ENCODE peak calls at places on chromosomes 2 and 18, in nine cellular contexts. One of them, this sample, is unnamed.

GRCh38 chr18:76227759-76228158 is 267.3 kb downstream of the ZNF516 start:
- DNase-seq in AG20443: no peak
- DNase-seq in endothelial cell: no peak
- DNase-seq in kidney epithelial cell: no peak
- DNase-seq in AG04450: no peak
- DNase-seq in body of pancreas: no peak
- DNase-seq in naive B cell: no peak
- DNase-seq in T-cell: no peak
- DNase-seq in stimulated activated CD4-positive, alpha-beta T cell treated with anti-CD3 and anti-CD28 coated beads, Interleukin-4, amount 100 ng/mL, for 24 hours: no peak
- DNase-seq in this sample: no peak

GRCh38 chr18:49055787-49056186 is 105.0 kb upstream of the SMAD7 start:
- DNase-seq in AG20443: peak; percentile 79
- DNase-seq in endothelial cell: no peak
- DNase-seq in kidney epithelial cell: no peak
- DNase-seq in AG04450: no peak
- DNase-seq in body of pancreas: no peak
- DNase-seq in naive B cell: peak; percentile 59
- DNase-seq in T-cell: no peak
- DNase-seq in stimulated activated CD4-positive, alpha-beta T cell treated with anti-CD3 and anti-CD28 coated beads, Interleukin-4, amount 100 ng/mL, for 24 hours: peak; percentile 23
- DNase-seq in this sample: peak; percentile 89

GRCh38 chr18:36496022-36496421 is 198.5 kb downstream of the FHOD3 start:
- DNase-seq in AG20443: peak; percentile 32
- DNase-seq in endothelial cell: no peak
- DNase-seq in kidney epithelial cell: no peak
- DNase-seq in AG04450: no peak
- DNase-seq in body of pancreas: no peak
- DNase-seq in naive B cell: no peak
- DNase-seq in T-cell: no peak
- DNase-seq in stimulated activated CD4-positive, alpha-beta T cell treated with anti-CD3 and anti-CD28 coated beads, Interleukin-4, amount 100 ng/mL, for 24 hours: no peak
- DNase-seq in this sample: no peak

GRCh38 chr2:72796766-72797165 is 29.1 kb downstream of the EXOC6B start:
- DNase-seq in AG20443: no peak
- DNase-seq in endothelial cell: no peak
- DNase-seq in kidney epithelial cell: no peak
- DNase-seq in AG04450: no peak
- DNase-seq in body of pancreas: no peak
- DNase-seq in naive B cell: no peak
- DNase-seq in T-cell: no peak
- DNase-seq in stimulated activated CD4-positive, alpha-beta T cell treated with anti-CD3 and anti-CD28 coated beads, Interleukin-4, amount 100 ng/mL, for 24 hours: no peak
- DNase-seq in this sample: no peak

GRCh38 chr2:71206271-71206670 is 20.6 kb downstream of the PAIP2B start:
- DNase-seq in AG20443: no peak
- DNase-seq in endothelial cell: no peak
- DNase-seq in kidney epithelial cell: no peak
- DNase-seq in AG04450: no peak
- DNase-seq in body of pancreas: no peak
- DNase-seq in naive B cell: no peak
- DNase-seq in T-cell: no peak
- DNase-seq in stimulated activated CD4-positive, alpha-beta T cell treated with anti-CD3 and anti-CD28 coated beads, Interleukin-4, amount 100 ng/mL, for 24 hours: no peak
- DNase-seq in this sample: no peak

GRCh38 chr2:47321411-47322031 is 81.4 kb upstream of the MSH2 start:
- DNase-seq in AG20443: no peak
- DNase-seq in endothelial cell: no peak
- DNase-seq in kidney epithelial cell: no peak
- DNase-seq in AG04450: peak; percentile 29
- DNase-seq in body of pancreas: no peak
- DNase-seq in naive B cell: no peak
- DNase-seq in T-cell: no peak
- DNase-seq in stimulated activated CD4-positive, alpha-beta T cell treated with anti-CD3 and anti-CD28 coated beads, Interleukin-4, amount 100 ng/mL, for 24 hours: no peak
- DNase-seq in this sample: no peak

GRCh38 chr2:190069936-190070696 is 7.6 kb upstream of the MSTN start:
- DNase-seq in AG20443: peak; percentile 38
- DNase-seq in endothelial cell: peak; percentile 52
- DNase-seq in kidney epithelial cell: peak; percentile 26
- DNase-seq in AG04450: peak; percentile 43
- DNase-seq in body of pancreas: peak; percentile 67
- DNase-seq in naive B cell: peak; percentile 54
- DNase-seq in T-cell: peak; percentile 9
- DNase-seq in stimulated activated CD4-positive, alpha-beta T cell treated with anti-CD3 and anti-CD28 coated beads, Interleukin-4, amount 100 ng/mL, for 24 hours: peak; percentile 32
- DNase-seq in this sample: peak; percentile 48

GRCh38 chr2:212960336-212960735 is 191.1 kb downstream of the IKZF2 start:
- DNase-seq in AG20443: no peak
- DNase-seq in endothelial cell: no peak
- DNase-seq in kidney epithelial cell: no peak
- DNase-seq in AG04450: no peak
- DNase-seq in body of pancreas: no peak
- DNase-seq in naive B cell: no peak
- DNase-seq in T-cell: no peak
- DNase-seq in stimulated activated CD4-positive, alpha-beta T cell treated with anti-CD3 and anti-CD28 coated beads, Interleukin-4, amount 100 ng/mL, for 24 hours: no peak
- DNase-seq in this sample: no peak

GRCh38 chr2:134466141-134466540 is 212.3 kb downstream of the MGAT5 start:
- DNase-seq in AG20443: no peak
- DNase-seq in endothelial cell: peak; percentile 38
- DNase-seq in kidney epithelial cell: no peak
- DNase-seq in AG04450: no peak
- DNase-seq in body of pancreas: peak; percentile 66
- DNase-seq in naive B cell: no peak
- DNase-seq in T-cell: peak; percentile 14
- DNase-seq in stimulated activated CD4-positive, alpha-beta T cell treated with anti-CD3 and anti-CD28 coated beads, Interleukin-4, amount 100 ng/mL, for 24 hours: no peak
- DNase-seq in this sample: no peak

GRCh38 chr2:182915369-182916326 is 49.2 kb upstream of the FRZB start:
- DNase-seq in AG20443: peak; percentile 75
- DNase-seq in endothelial cell: no peak
- DNase-seq in kidney epithelial cell: peak; percentile 68
- DNase-seq in AG04450: peak; percentile 59
- DNase-seq in body of pancreas: no peak
- DNase-seq in naive B cell: no peak
- DNase-seq in T-cell: no peak
- DNase-seq in stimulated activated CD4-positive, alpha-beta T cell treated with anti-CD3 and anti-CD28 coated beads, Interleukin-4, amount 100 ng/mL, for 24 hours: no peak
- DNase-seq in this sample: no peak

GRCh38 chr2:214960677-214961076 is 151.2 kb upstream of the BARD1 start:
- DNase-seq in AG20443: no peak
- DNase-seq in endothelial cell: no peak
- DNase-seq in kidney epithelial cell: no peak
- DNase-seq in AG04450: no peak
- DNase-seq in body of pancreas: no peak
- DNase-seq in naive B cell: no peak
- DNase-seq in T-cell: no peak
- DNase-seq in stimulated activated CD4-positive, alpha-beta T cell treated with anti-CD3 and anti-CD28 coated beads, Interleukin-4, amount 100 ng/mL, for 24 hours: no peak
- DNase-seq in this sample: no peak

GRCh38 chr2:84807063-84807485 is 73.8 kb downstream of the TRABD2A start:
- DNase-seq in AG20443: peak; percentile 90
- DNase-seq in endothelial cell: no peak
- DNase-seq in kidney epithelial cell: peak; percentile 35
- DNase-seq in AG04450: peak; percentile 97
- DNase-seq in body of pancreas: peak; percentile 31
- DNase-seq in naive B cell: no peak
- DNase-seq in T-cell: no peak
- DNase-seq in stimulated activated CD4-positive, alpha-beta T cell treated with anti-CD3 and anti-CD28 coated beads, Interleukin-4, amount 100 ng/mL, for 24 hours: no peak
- DNase-seq in this sample: peak; percentile 77

GRCh38 chr2:177689623-177690022 is 297.1 kb downstream of the AGPS start:
- DNase-seq in AG20443: no peak
- DNase-seq in endothelial cell: no peak
- DNase-seq in kidney epithelial cell: no peak
- DNase-seq in AG04450: no peak
- DNase-seq in body of pancreas: no peak
- DNase-seq in naive B cell: no peak
- DNase-seq in T-cell: no peak
- DNase-seq in stimulated activated CD4-positive, alpha-beta T cell treated with anti-CD3 and anti-CD28 coated beads, Interleukin-4, amount 100 ng/mL, for 24 hours: no peak
- DNase-seq in this sample: peak; percentile 12

GRCh38 chr2:144942516-144943256 is 422.8 kb upstream of the ZEB2 start:
- DNase-seq in AG20443: peak; percentile 47
- DNase-seq in endothelial cell: no peak
- DNase-seq in kidney epithelial cell: no peak
- DNase-seq in AG04450: no peak
- DNase-seq in body of pancreas: no peak
- DNase-seq in naive B cell: no peak
- DNase-seq in T-cell: no peak
- DNase-seq in stimulated activated CD4-positive, alpha-beta T cell treated with anti-CD3 and anti-CD28 coated beads, Interleukin-4, amount 100 ng/mL, for 24 hours: no peak
- DNase-seq in this sample: no peak

GRCh38 chr2:110755494-110756078 is 23.2 kb downstream of the ACOXL start:
- DNase-seq in AG20443: peak; percentile 32
- DNase-seq in endothelial cell: no peak
- DNase-seq in kidney epithelial cell: no peak
- DNase-seq in AG04450: no peak
- DNase-seq in body of pancreas: no peak
- DNase-seq in naive B cell: peak; percentile 15
- DNase-seq in T-cell: no peak
- DNase-seq in stimulated activated CD4-positive, alpha-beta T cell treated with anti-CD3 and anti-CD28 coated beads, Interleukin-4, amount 100 ng/mL, for 24 hours: no peak
- DNase-seq in this sample: no peak

GRCh38 chr2:219421323-219421722 is 3.1 kb downstream of the DES start:
- DNase-seq in AG20443: no peak
- DNase-seq in endothelial cell: no peak
- DNase-seq in kidney epithelial cell: no peak
- DNase-seq in AG04450: no peak
- DNase-seq in body of pancreas: no peak
- DNase-seq in naive B cell: no peak
- DNase-seq in T-cell: no peak
- DNase-seq in stimulated activated CD4-positive, alpha-beta T cell treated with anti-CD3 and anti-CD28 coated beads, Interleukin-4, amount 100 ng/mL, for 24 hours: no peak
- DNase-seq in this sample: no peak

GRCh38 chr2:18630101-18630500 is 40.7 kb upstream of the NT5C1B start:
- DNase-seq in AG20443: peak; percentile 53
- DNase-seq in endothelial cell: no peak
- DNase-seq in kidney epithelial cell: peak; percentile 12
- DNase-seq in AG04450: no peak
- DNase-seq in body of pancreas: no peak
- DNase-seq in naive B cell: no peak
- DNase-seq in T-cell: no peak
- DNase-seq in stimulated activated CD4-positive, alpha-beta T cell treated with anti-CD3 and anti-CD28 coated beads, Interleukin-4, amount 100 ng/mL, for 24 hours: no peak
- DNase-seq in this sample: no peak

GRCh38 chr2:168212866-168213265 is 34.5 kb downstream of the STK39 start:
- DNase-seq in AG20443: no peak
- DNase-seq in endothelial cell: no peak
- DNase-seq in kidney epithelial cell: no peak
- DNase-seq in AG04450: no peak
- DNase-seq in body of pancreas: no peak
- DNase-seq in naive B cell: no peak
- DNase-seq in T-cell: no peak
- DNase-seq in stimulated activated CD4-positive, alpha-beta T cell treated with anti-CD3 and anti-CD28 coated beads, Interleukin-4, amount 100 ng/mL, for 24 hours: no peak
- DNase-seq in this sample: no peak

GRCh38 chr2:116680537-116680936 is 1134.0 kb upstream of the DDX18 start:
- DNase-seq in AG20443: no peak
- DNase-seq in endothelial cell: no peak
- DNase-seq in kidney epithelial cell: no peak
- DNase-seq in AG04450: no peak
- DNase-seq in body of pancreas: no peak
- DNase-seq in naive B cell: no peak
- DNase-seq in T-cell: no peak
- DNase-seq in stimulated activated CD4-positive, alpha-beta T cell treated with anti-CD3 and anti-CD28 coated beads, Interleukin-4, amount 100 ng/mL, for 24 hours: no peak
- DNase-seq in this sample: no peak

GRCh38 chr2:225004531-225004930 is 37.7 kb downstream of the DOCK10 start:
- DNase-seq in AG20443: no peak
- DNase-seq in endothelial cell: no peak
- DNase-seq in kidney epithelial cell: peak; percentile 67
- DNase-seq in AG04450: no peak
- DNase-seq in body of pancreas: no peak
- DNase-seq in naive B cell: no peak
- DNase-seq in T-cell: no peak
- DNase-seq in stimulated activated CD4-positive, alpha-beta T cell treated with anti-CD3 and anti-CD28 coated beads, Interleukin-4, amount 100 ng/mL, for 24 hours: no peak
- DNase-seq in this sample: peak; percentile 46

GRCh38 chr18:43587538-43588153 is 310.4 kb upstream of the SYT4 start:
- DNase-seq in AG20443: peak; percentile 45
- DNase-seq in endothelial cell: no peak
- DNase-seq in kidney epithelial cell: no peak
- DNase-seq in AG04450: no peak
- DNase-seq in body of pancreas: no peak
- DNase-seq in naive B cell: no peak
- DNase-seq in T-cell: no peak
- DNase-seq in stimulated activated CD4-positive, alpha-beta T cell treated with anti-CD3 and anti-CD28 coated beads, Interleukin-4, amount 100 ng/mL, for 24 hours: no peak
- DNase-seq in this sample: peak; percentile 5

GRCh38 chr2:203122317-203122998 is 107.8 kb downstream of the NBEAL1 start:
- DNase-seq in AG20443: no peak
- DNase-seq in endothelial cell: no peak
- DNase-seq in kidney epithelial cell: no peak
- DNase-seq in AG04450: no peak
- DNase-seq in body of pancreas: no peak
- DNase-seq in naive B cell: no peak
- DNase-seq in T-cell: no peak
- DNase-seq in stimulated activated CD4-positive, alpha-beta T cell treated with anti-CD3 and anti-CD28 coated beads, Interleukin-4, amount 100 ng/mL, for 24 hours: no peak
- DNase-seq in this sample: no peak

GRCh38 chr2:235598842-235599531 is 105.1 kb downstream of the AGAP1 start:
- DNase-seq in AG20443: no peak
- DNase-seq in endothelial cell: no peak
- DNase-seq in kidney epithelial cell: no peak
- DNase-seq in AG04450: peak; percentile 20
- DNase-seq in body of pancreas: no peak
- DNase-seq in naive B cell: no peak
- DNase-seq in T-cell: no peak
- DNase-seq in stimulated activated CD4-positive, alpha-beta T cell treated with anti-CD3 and anti-CD28 coated beads, Interleukin-4, amount 100 ng/mL, for 24 hours: no peak
- DNase-seq in this sample: no peak

GRCh38 chr18:37184209-37184868 is 355.4 kb downstream of the KIAA1328 start:
- DNase-seq in AG20443: no peak
- DNase-seq in endothelial cell: no peak
- DNase-seq in kidney epithelial cell: no peak
- DNase-seq in AG04450: no peak
- DNase-seq in body of pancreas: no peak
- DNase-seq in naive B cell: no peak
- DNase-seq in T-cell: no peak
- DNase-seq in stimulated activated CD4-positive, alpha-beta T cell treated with anti-CD3 and anti-CD28 coated beads, Interleukin-4, amount 100 ng/mL, for 24 hours: no peak
- DNase-seq in this sample: no peak

GRCh38 chr18:28009589-28009988 is 167.3 kb downstream of the CDH2 start:
- DNase-seq in AG20443: no peak
- DNase-seq in endothelial cell: no peak
- DNase-seq in kidney epithelial cell: no peak
- DNase-seq in AG04450: no peak
- DNase-seq in body of pancreas: no peak
- DNase-seq in naive B cell: no peak
- DNase-seq in T-cell: no peak
- DNase-seq in stimulated activated CD4-positive, alpha-beta T cell treated with anti-CD3 and anti-CD28 coated beads, Interleukin-4, amount 100 ng/mL, for 24 hours: no peak
- DNase-seq in this sample: no peak

GRCh38 chr2:191152841-191153240 is 2.0 kb upstream of the STAT4 start:
- DNase-seq in AG20443: peak; percentile 28
- DNase-seq in endothelial cell: no peak
- DNase-seq in kidney epithelial cell: no peak
- DNase-seq in AG04450: no peak
- DNase-seq in body of pancreas: no peak
- DNase-seq in naive B cell: no peak
- DNase-seq in T-cell: no peak
- DNase-seq in stimulated activated CD4-positive, alpha-beta T cell treated with anti-CD3 and anti-CD28 coated beads, Interleukin-4, amount 100 ng/mL, for 24 hours: no peak
- DNase-seq in this sample: peak; percentile 73

GRCh38 chr18:1014496-1014895 is 109.8 kb downstream of the ADCYAP1 start:
- DNase-seq in AG20443: no peak
- DNase-seq in endothelial cell: no peak
- DNase-seq in kidney epithelial cell: no peak
- DNase-seq in AG04450: no peak
- DNase-seq in body of pancreas: no peak
- DNase-seq in naive B cell: no peak
- DNase-seq in T-cell: no peak
- DNase-seq in stimulated activated CD4-positive, alpha-beta T cell treated with anti-CD3 and anti-CD28 coated beads, Interleukin-4, amount 100 ng/mL, for 24 hours: no peak
- DNase-seq in this sample: no peak

GRCh38 chr2:142130111-142131015 is 453 bp downstream of the LRP1B start:
- DNase-seq in AG20443: peak; percentile 40
- DNase-seq in endothelial cell: peak; percentile 56
- DNase-seq in kidney epithelial cell: no peak
- DNase-seq in AG04450: no peak
- DNase-seq in body of pancreas: peak; percentile 78
- DNase-seq in naive B cell: no peak
- DNase-seq in T-cell: no peak
- DNase-seq in stimulated activated CD4-positive, alpha-beta T cell treated with anti-CD3 and anti-CD28 coated beads, Interleukin-4, amount 100 ng/mL, for 24 hours: no peak
- DNase-seq in this sample: no peak

GRCh38 chr2:70505613-70506391 is 47.8 kb downstream of the TGFA start:
- DNase-seq in AG20443: no peak
- DNase-seq in endothelial cell: no peak
- DNase-seq in kidney epithelial cell: no peak
- DNase-seq in AG04450: no peak
- DNase-seq in body of pancreas: no peak
- DNase-seq in naive B cell: no peak
- DNase-seq in T-cell: no peak
- DNase-seq in stimulated activated CD4-positive, alpha-beta T cell treated with anti-CD3 and anti-CD28 coated beads, Interleukin-4, amount 100 ng/mL, for 24 hours: no peak
- DNase-seq in this sample: peak; percentile 41

GRCh38 chr18:54100920-54101319 is 123.5 kb downstream of the MBD2 start:
- DNase-seq in AG20443: peak; percentile 18
- DNase-seq in endothelial cell: no peak
- DNase-seq in kidney epithelial cell: no peak
- DNase-seq in AG04450: no peak
- DNase-seq in body of pancreas: no peak
- DNase-seq in naive B cell: no peak
- DNase-seq in T-cell: no peak
- DNase-seq in stimulated activated CD4-positive, alpha-beta T cell treated with anti-CD3 and anti-CD28 coated beads, Interleukin-4, amount 100 ng/mL, for 24 hours: no peak
- DNase-seq in this sample: peak; percentile 51

GRCh38 chr2:132416080-132416911 is at the start of gene GPR39:
- DNase-seq in AG20443: peak; percentile 95
- DNase-seq in endothelial cell: peak; percentile 45
- DNase-seq in kidney epithelial cell: peak; percentile 89
- DNase-seq in AG04450: peak; percentile 93
- DNase-seq in body of pancreas: peak; percentile 97
- DNase-seq in naive B cell: no peak
- DNase-seq in T-cell: no peak
- DNase-seq in stimulated activated CD4-positive, alpha-beta T cell treated with anti-CD3 and anti-CD28 coated beads, Interleukin-4, amount 100 ng/mL, for 24 hours: no peak
- DNase-seq in this sample: no peak

This sample was measured in MV-4-11.